ENCODE peak calls at places on chromosomes 5 and 9, in six cellular contexts. I is adrenal gland, Q is tibial nerve, S is IMR-90, D is stomach, V is suprapubic skin. F is an unnamed sample.

GRCh38 chr5:123496892-123497291 is 15.1 kb upstream of the CSNK1G3 start:
- DNase-seq in V (no peak), Q (no peak), I (no peak), D (no peak), S (peak; percentile 46), F (no peak)

GRCh38 chr5:112574566-112574965 is 155.5 kb upstream of the EPB41L4A start:
- DNase-seq in D (no peak), S (no peak), Q (no peak), V (no peak), I (no peak), F (no peak)

GRCh38 chr5:102554728-102555127 is 55.9 kb upstream of the SLCO6A1 start:
- DNase-seq in V (no peak), Q (no peak), S (no peak), D (no peak), I (no peak), F (no peak)

GRCh38 chr5:135993894-135994514 is 34.8 kb upstream of the TGFBI start:
- DNase-seq in V (no peak), D (no peak), I (no peak), Q (no peak), S (peak; percentile 96), F (no peak)

GRCh38 chr5:132226516-132227234 is 978 bp downstream of the P4HA2 start:
- DNase-seq in I (no peak), V (peak; percentile 78), Q (no peak), D (peak; percentile 25), S (peak; percentile 25), F (no peak)

GRCh38 chr5:106759581-106759980 is 911.2 kb downstream of the EFNA5 start:
- DNase-seq in S (peak; percentile 25), D (peak; percentile 58), V (no peak), I (no peak), Q (no peak), F (no peak)

GRCh38 chr5:72185717-72186388 is 78.6 kb downstream of the MAP1B start:
- DNase-seq in D (no peak), S (no peak), Q (no peak), I (no peak), V (no peak), F (no peak)

GRCh38 chr9:21696411-21696865 is 106.0 kb upstream of the MTAP start:
- DNase-seq in V (no peak), Q (no peak), S (no peak), D (no peak), I (no peak), F (no peak)

GRCh38 chr9:114372971-114373591 is 14.7 kb downstream of the AKNA start:
- DNase-seq in V (no peak), Q (no peak), S (no peak), I (no peak), D (peak; percentile 69), F (peak; percentile 63)

GRCh38 chr5:69288668-69289067 is 43.9 kb downstream of the CCDC125 start:
- DNase-seq in Q (no peak), S (no peak), I (no peak), D (no peak), V (no peak), F (no peak)

GRCh38 chr5:177320879-177321278 is 9.2 kb upstream of the MXD3 start:
- DNase-seq in Q (no peak), I (no peak), V (no peak), S (no peak), D (no peak), F (no peak)

GRCh38 chr5:60514152-60514551 is 185.8 kb downstream of the DEPDC1B start:
- DNase-seq in I (no peak), S (peak; percentile 15), D (no peak), Q (no peak), V (no peak), F (no peak)

GRCh38 chr5:135452366-135453030 is 347 bp upstream of the TIFAB start:
- DNase-seq in D (no peak), S (no peak), I (no peak), V (peak; percentile 60), Q (peak; percentile 1), F (no peak)

GRCh38 chr9:131546336-131547084 is 1.2 kb downstream of the PRRT1B start:
- DNase-seq in I (no peak), V (no peak), S (peak; percentile 12), D (peak; percentile 63), Q (no peak), F (no peak)

GRCh38 chr5:159456722-159457462 is 126.6 kb upstream of the IL12B start:
- DNase-seq in I (no peak), D (no peak), S (peak; percentile 59), V (no peak), Q (no peak), F (no peak)

GRCh38 chr9:94167055-94167346 is 82.7 kb downstream of the PTPDC1 start:
- DNase-seq in S (no peak), D (no peak), V (no peak), I (no peak), Q (no peak), F (peak; percentile 67)

GRCh38 chr9:87898151-87898550 is 15.5 kb downstream of the SPATA31E1 start:
- DNase-seq in V (no peak), I (no peak), D (no peak), Q (no peak), S (peak; percentile 34), F (no peak)

GRCh38 chr5:129172561-129172960 is 78.0 kb downstream of the ISOC1 start:
- DNase-seq in D (no peak), Q (no peak), V (no peak), I (no peak), S (no peak), F (no peak)

DNA sequence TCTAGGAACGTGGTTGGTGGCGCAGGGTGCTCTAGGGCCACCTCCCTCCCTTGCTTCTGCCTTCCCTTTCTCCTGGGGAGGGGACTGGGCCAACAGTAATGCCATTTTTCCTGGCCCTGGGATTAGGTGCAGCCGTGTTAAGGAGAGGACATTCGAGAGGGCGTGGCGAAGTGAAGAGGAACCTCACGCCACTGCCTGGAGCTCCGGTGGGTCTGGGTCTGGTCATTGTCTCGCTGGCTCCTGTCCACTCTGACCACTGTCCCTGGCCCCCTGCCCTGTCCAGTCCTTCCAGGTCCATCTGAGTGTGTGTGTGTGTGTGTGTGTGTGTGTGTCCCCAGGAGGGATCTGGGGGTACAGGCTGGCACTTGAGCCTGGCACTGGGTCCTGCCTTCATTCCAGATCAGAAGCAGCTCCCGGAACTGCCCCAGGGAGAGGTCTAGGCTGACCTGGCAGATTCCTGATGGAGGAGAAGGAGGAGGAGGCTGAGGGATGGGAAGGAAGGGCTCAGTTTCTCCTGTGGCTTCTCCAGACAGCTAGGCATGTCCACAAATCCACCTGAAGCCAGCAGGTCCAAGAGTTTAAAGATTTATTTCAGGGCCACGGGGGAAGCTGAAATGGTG is at the start of gene NDST1:
- DNase-seq in D (no peak), Q (no peak), I (no peak), S (no peak), V (no peak), F (no peak)
- TF ChIP-seq CTCF in D (no peak), Q (no peak), I (no peak), S (no peak), V (no peak), F (no peak)

GRCh38 chr5:142945321-142945720 is 175.1 kb downstream of the ARHGAP26 start:
- DNase-seq in V (no peak), S (no peak), D (no peak), I (no peak), Q (no peak), F (no peak)

GRCh38 chr5:142946547-142947426 is 176.6 kb downstream of the ARHGAP26 start:
- DNase-seq in Q (no peak), D (no peak), I (no peak), S (no peak), V (no peak), F (no peak)

GRCh38 chr5:142947427-142947709 is 177.2 kb downstream of the ARHGAP26 start:
- DNase-seq in Q (no peak), D (no peak), V (no peak), S (no peak), I (no peak), F (no peak)

GRCh38 chr5:142944140-142944539 is 174.0 kb downstream of the ARHGAP26 start:
- DNase-seq in Q (no peak), S (peak; percentile 68), V (no peak), D (no peak), I (no peak), F (no peak)

GRCh38 chr5:142945845-142946244 is 175.7 kb downstream of the ARHGAP26 start:
- DNase-seq in V (no peak), S (no peak), D (no peak), I (no peak), Q (no peak), F (no peak)
- H3K4me1 ChIP-seq in V (peaks cover 6% of the 10 kb centered on the region), S (no peaks in the 10 kb centered on the region), D (peaks cover 14% of the 10 kb centered on the region), I (peaks cover 18% of the 10 kb centered on the region), Q (peaks cover 33% of the 10 kb centered on the region), F (no peaks in the 10 kb centered on the region)

GRCh38 chr5:172769598-172770373 is 1.2 kb downstream of the DUSP1 start:
- DNase-seq in V (no peak), S (peak; percentile 51), I (peak; percentile 62), D (no peak), Q (no peak), F (no peak)

GRCh38 chr5:172770374-172770674 is 671 bp downstream of the DUSP1 start:
- DNase-seq in D (no peak), Q (no peak), I (no peak), V (no peak), S (no peak), F (no peak)

GRCh38 chr5:172771439-172772111 is 580 bp upstream of the DUSP1 start:
- DNase-seq in S (no peak), V (no peak), D (no peak), Q (no peak), I (no peak), F (no peak)

GRCh38 chr5:172772112-172772906 is 1.3 kb upstream of the DUSP1 start:
- DNase-seq in Q (peak; percentile 93), V (peak; percentile 99), S (peak; percentile 95), D (peak; percentile 95), I (peak; percentile 82), F (peak; percentile 71)

DNA sequence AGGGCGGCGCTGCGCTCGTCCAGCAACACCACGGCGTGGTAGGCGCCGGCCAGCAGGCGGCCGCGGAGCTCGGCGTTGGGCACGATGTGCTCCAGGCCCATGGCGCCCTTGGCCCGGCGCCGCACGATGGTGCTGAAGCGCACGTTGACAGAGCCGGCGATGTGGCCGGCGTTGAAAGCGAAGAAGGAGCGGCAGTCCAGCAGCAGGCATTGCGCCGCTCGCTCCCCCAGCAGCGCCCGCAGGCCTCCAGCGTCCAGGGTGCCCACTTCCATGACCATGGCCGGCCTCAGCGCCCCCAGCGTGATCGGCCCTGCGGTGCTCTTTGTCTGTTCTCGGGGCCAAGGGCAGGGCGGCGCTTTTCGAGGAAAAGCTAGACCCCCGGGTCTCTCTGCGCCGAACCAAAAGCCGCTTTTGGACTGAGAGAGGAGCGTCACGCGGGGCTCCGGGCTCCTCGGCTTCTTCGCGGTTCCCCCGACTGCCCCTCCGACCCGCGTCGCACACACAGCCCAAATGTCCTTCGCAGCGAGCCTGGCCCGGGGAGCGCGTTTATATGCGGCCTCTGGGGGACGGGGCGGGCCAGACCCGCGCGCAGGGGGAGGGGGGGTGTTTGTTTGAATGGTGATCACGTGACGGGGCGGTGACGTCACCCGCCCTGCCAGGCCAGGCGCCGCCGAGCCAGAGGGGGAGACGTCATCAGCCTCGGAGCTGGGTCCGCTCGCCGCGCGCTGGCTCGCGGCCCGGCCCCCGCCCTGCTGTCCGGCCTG is at the start of gene DUSP1:
- DNase-seq in Q (peak; percentile 100), V (peak; percentile 100), S (peak; percentile 98), D (peak; percentile 100), I (peak; percentile 100), F (peak; percentile 99)
- TF ChIP-seq POLR2A in Q (peak; percentile 96), V (peak; percentile 99), S (no peak), D (no peak), I (no peak), F (peak; percentile 94)

GRCh38 chr9:20364954-20365353 is 257.3 kb downstream of the MLLT3 start:
- DNase-seq in I (no peak), Q (no peak), S (no peak), D (no peak), V (no peak), F (no peak)

GRCh38 chr9:20373263-20373662 is 249.0 kb downstream of the MLLT3 start:
- DNase-seq in Q (no peak), I (no peak), D (no peak), V (no peak), S (no peak), F (no peak)

GRCh38 chr9:20369391-20369790 is 252.9 kb downstream of the MLLT3 start:
- DNase-seq in V (no peak), Q (no peak), I (no peak), D (no peak), S (no peak), F (no peak)
- TF ChIP-seq CTCF in V (no peak), Q (no peak), I (peak; percentile 46), D (no peak), S (no peak), F (no peak)

F was measured in esophagus squamous epithelium.